ENCODE peak calls at places on chromosomes 6 and 20, in ten cellular contexts. One of them, this sample, is unnamed.

GRCh38 chr6:44563397-44563796 is 175.9 kb downstream of the CDC5L start:
- DNase-seq in caudate nucleus: no peak
- DNase-seq in dorsolateral prefrontal cortex: no peak
- DNase-seq in ELR: no peak
- DNase-seq in omental fat pad: no peak
- DNase-seq in activated T-cell treated with anti-CD3 and anti-CD28 coated beads, Interleukin-2, amount 50 U/mL, for 72 hours: no peak
- DNase-seq in lower leg skin: no peak
- DNase-seq in IMR-90: peak; percentile 8
- DNase-seq in A172: no peak
- DNase-seq in EL: no peak
- DNase-seq in this sample: peak; percentile 76

GRCh38 chr6:10801224-10801848 is 37.0 kb downstream of the MAK start:
- DNase-seq in caudate nucleus: peak; percentile 10
- DNase-seq in dorsolateral prefrontal cortex: peak; percentile 52
- DNase-seq in ELR: peak; percentile 68
- DNase-seq in omental fat pad: peak; percentile 25
- DNase-seq in activated T-cell treated with anti-CD3 and anti-CD28 coated beads, Interleukin-2, amount 50 U/mL, for 72 hours: peak; percentile 64
- DNase-seq in lower leg skin: peak; percentile 86
- DNase-seq in IMR-90: peak; percentile 58
- DNase-seq in A172: peak; percentile 67
- DNase-seq in EL: peak; percentile 65
- DNase-seq in this sample: peak; percentile 44

GRCh38 chr20:5463007-5463686 is 146.4 kb upstream of the PROKR2 start:
- DNase-seq in caudate nucleus: no peak
- DNase-seq in dorsolateral prefrontal cortex: no peak
- DNase-seq in ELR: no peak
- DNase-seq in omental fat pad: no peak
- DNase-seq in activated T-cell treated with anti-CD3 and anti-CD28 coated beads, Interleukin-2, amount 50 U/mL, for 72 hours: no peak
- DNase-seq in lower leg skin: no peak
- DNase-seq in IMR-90: no peak
- DNase-seq in A172: no peak
- DNase-seq in EL: no peak
- DNase-seq in this sample: no peak

GRCh38 chr20:11091496-11091895 is 417.7 kb upstream of the JAG1 start:
- DNase-seq in caudate nucleus: no peak
- DNase-seq in dorsolateral prefrontal cortex: no peak
- DNase-seq in ELR: no peak
- DNase-seq in omental fat pad: no peak
- DNase-seq in activated T-cell treated with anti-CD3 and anti-CD28 coated beads, Interleukin-2, amount 50 U/mL, for 72 hours: no peak
- DNase-seq in lower leg skin: no peak
- DNase-seq in IMR-90: no peak
- DNase-seq in A172: no peak
- DNase-seq in EL: no peak
- DNase-seq in this sample: peak; percentile 28

GRCh38 chr6:54267798-54268197 is 40.4 kb upstream of the TINAG start:
- DNase-seq in caudate nucleus: no peak
- DNase-seq in dorsolateral prefrontal cortex: no peak
- DNase-seq in ELR: peak; percentile 78
- DNase-seq in omental fat pad: no peak
- DNase-seq in activated T-cell treated with anti-CD3 and anti-CD28 coated beads, Interleukin-2, amount 50 U/mL, for 72 hours: no peak
- DNase-seq in lower leg skin: no peak
- DNase-seq in IMR-90: peak; percentile 60
- DNase-seq in A172: peak; percentile 45
- DNase-seq in EL: peak; percentile 51
- DNase-seq in this sample: peak; percentile 65

GRCh38 chr6:169420912-169421543 is 167.4 kb upstream of the THBS2 start:
- DNase-seq in caudate nucleus: no peak
- DNase-seq in dorsolateral prefrontal cortex: no peak
- DNase-seq in ELR: no peak
- DNase-seq in omental fat pad: no peak
- DNase-seq in activated T-cell treated with anti-CD3 and anti-CD28 coated beads, Interleukin-2, amount 50 U/mL, for 72 hours: peak; percentile 10
- DNase-seq in lower leg skin: no peak
- DNase-seq in IMR-90: peak; percentile 18
- DNase-seq in A172: no peak
- DNase-seq in EL: no peak
- DNase-seq in this sample: peak; percentile 36

GRCh38 chr6:104689551-104690205 is 170.0 kb downstream of the HACE1 start:
- DNase-seq in caudate nucleus: no peak
- DNase-seq in dorsolateral prefrontal cortex: no peak
- DNase-seq in ELR: peak; percentile 76
- DNase-seq in omental fat pad: no peak
- DNase-seq in activated T-cell treated with anti-CD3 and anti-CD28 coated beads, Interleukin-2, amount 50 U/mL, for 72 hours: no peak
- DNase-seq in lower leg skin: no peak
- DNase-seq in IMR-90: peak; percentile 28
- DNase-seq in A172: no peak
- DNase-seq in EL: peak; percentile 81
- DNase-seq in this sample: peak; percentile 63

GRCh38 chr20:18839507-18840247 is 26.1 kb downstream of the SCP2D1 start:
- DNase-seq in caudate nucleus: no peak
- DNase-seq in dorsolateral prefrontal cortex: no peak
- DNase-seq in ELR: no peak
- DNase-seq in omental fat pad: no peak
- DNase-seq in activated T-cell treated with anti-CD3 and anti-CD28 coated beads, Interleukin-2, amount 50 U/mL, for 72 hours: no peak
- DNase-seq in lower leg skin: no peak
- DNase-seq in IMR-90: no peak
- DNase-seq in A172: peak; percentile 87
- DNase-seq in EL: no peak
- DNase-seq in this sample: no peak

GRCh38 chr6:42419490-42420280 is 32.0 kb downstream of the TRERF1 start:
- DNase-seq in caudate nucleus: no peak
- DNase-seq in dorsolateral prefrontal cortex: no peak
- DNase-seq in ELR: no peak
- DNase-seq in omental fat pad: no peak
- DNase-seq in activated T-cell treated with anti-CD3 and anti-CD28 coated beads, Interleukin-2, amount 50 U/mL, for 72 hours: no peak
- DNase-seq in lower leg skin: no peak
- DNase-seq in IMR-90: no peak
- DNase-seq in A172: no peak
- DNase-seq in EL: no peak
- DNase-seq in this sample: no peak

GRCh38 chr6:57173056-57173885 is 1.1 kb downstream of the BAG2 start:
- DNase-seq in caudate nucleus: no peak
- DNase-seq in dorsolateral prefrontal cortex: no peak
- DNase-seq in ELR: peak; percentile 67
- DNase-seq in omental fat pad: no peak
- DNase-seq in activated T-cell treated with anti-CD3 and anti-CD28 coated beads, Interleukin-2, amount 50 U/mL, for 72 hours: peak; percentile 26
- DNase-seq in lower leg skin: no peak
- DNase-seq in IMR-90: peak; percentile 24
- DNase-seq in A172: peak; percentile 27
- DNase-seq in EL: peak; percentile 54
- DNase-seq in this sample: peak; percentile 41

GRCh38 chr6:52925919-52926792 is 16.7 kb upstream of the GSTA3 start:
- DNase-seq in caudate nucleus: no peak
- DNase-seq in dorsolateral prefrontal cortex: no peak
- DNase-seq in ELR: no peak
- DNase-seq in omental fat pad: no peak
- DNase-seq in activated T-cell treated with anti-CD3 and anti-CD28 coated beads, Interleukin-2, amount 50 U/mL, for 72 hours: no peak
- DNase-seq in lower leg skin: no peak
- DNase-seq in IMR-90: no peak
- DNase-seq in A172: no peak
- DNase-seq in EL: no peak
- DNase-seq in this sample: no peak

GRCh38 chr6:21748343-21749063 is 155.0 kb downstream of the SOX4 start:
- DNase-seq in caudate nucleus: no peak
- DNase-seq in dorsolateral prefrontal cortex: no peak
- DNase-seq in ELR: no peak
- DNase-seq in omental fat pad: no peak
- DNase-seq in activated T-cell treated with anti-CD3 and anti-CD28 coated beads, Interleukin-2, amount 50 U/mL, for 72 hours: no peak
- DNase-seq in lower leg skin: no peak
- DNase-seq in IMR-90: peak; percentile 61
- DNase-seq in A172: no peak
- DNase-seq in EL: peak; percentile 23
- DNase-seq in this sample: peak; percentile 74

GRCh38 chr6:84103029-84103428 is 69.5 kb downstream of the MRAP2 start:
- DNase-seq in caudate nucleus: no peak
- DNase-seq in dorsolateral prefrontal cortex: no peak
- DNase-seq in ELR: peak; percentile 4
- DNase-seq in omental fat pad: no peak
- DNase-seq in activated T-cell treated with anti-CD3 and anti-CD28 coated beads, Interleukin-2, amount 50 U/mL, for 72 hours: no peak
- DNase-seq in lower leg skin: no peak
- DNase-seq in IMR-90: peak; percentile 24
- DNase-seq in A172: no peak
- DNase-seq in EL: peak; percentile 59
- DNase-seq in this sample: peak; percentile 2

GRCh38 chr20:49811825-49812462 is 684 bp upstream of the SLC9A8 start:
- DNase-seq in caudate nucleus: no peak
- DNase-seq in dorsolateral prefrontal cortex: no peak
- DNase-seq in ELR: peak; percentile 87
- DNase-seq in omental fat pad: no peak
- DNase-seq in activated T-cell treated with anti-CD3 and anti-CD28 coated beads, Interleukin-2, amount 50 U/mL, for 72 hours: no peak
- DNase-seq in lower leg skin: no peak
- DNase-seq in IMR-90: peak; percentile 63
- DNase-seq in A172: peak; percentile 62
- DNase-seq in EL: peak; percentile 70
- DNase-seq in this sample: peak; percentile 40

GRCh38 chr20:63958471-63958870 is 2.3 kb upstream of the UCKL1 start:
- DNase-seq in caudate nucleus: no peak
- DNase-seq in dorsolateral prefrontal cortex: no peak
- DNase-seq in ELR: no peak
- DNase-seq in omental fat pad: no peak
- DNase-seq in activated T-cell treated with anti-CD3 and anti-CD28 coated beads, Interleukin-2, amount 50 U/mL, for 72 hours: no peak
- DNase-seq in lower leg skin: no peak
- DNase-seq in IMR-90: no peak
- DNase-seq in A172: no peak
- DNase-seq in EL: no peak
- DNase-seq in this sample: no peak

GRCh38 chr6:115398607-115399006 is 662.1 kb downstream of the FRK start:
- DNase-seq in caudate nucleus: no peak
- DNase-seq in dorsolateral prefrontal cortex: no peak
- DNase-seq in ELR: no peak
- DNase-seq in omental fat pad: no peak
- DNase-seq in activated T-cell treated with anti-CD3 and anti-CD28 coated beads, Interleukin-2, amount 50 U/mL, for 72 hours: no peak
- DNase-seq in lower leg skin: no peak
- DNase-seq in IMR-90: no peak
- DNase-seq in A172: no peak
- DNase-seq in EL: no peak
- DNase-seq in this sample: no peak

GRCh38 chr6:84581494-84582259 is 182.7 kb downstream of the TBX18 start:
- DNase-seq in caudate nucleus: no peak
- DNase-seq in dorsolateral prefrontal cortex: no peak
- DNase-seq in ELR: peak; percentile 73
- DNase-seq in omental fat pad: no peak
- DNase-seq in activated T-cell treated with anti-CD3 and anti-CD28 coated beads, Interleukin-2, amount 50 U/mL, for 72 hours: no peak
- DNase-seq in lower leg skin: no peak
- DNase-seq in IMR-90: peak; percentile 73
- DNase-seq in A172: peak; percentile 55
- DNase-seq in EL: peak; percentile 71
- DNase-seq in this sample: peak; percentile 96

GRCh38 chr6:35087361-35088280 is 53.5 kb downstream of the TCP11 start:
- DNase-seq in caudate nucleus: no peak
- DNase-seq in dorsolateral prefrontal cortex: no peak
- DNase-seq in ELR: no peak
- DNase-seq in omental fat pad: no peak
- DNase-seq in activated T-cell treated with anti-CD3 and anti-CD28 coated beads, Interleukin-2, amount 50 U/mL, for 72 hours: no peak
- DNase-seq in lower leg skin: peak; percentile 81
- DNase-seq in IMR-90: no peak
- DNase-seq in A172: no peak
- DNase-seq in EL: no peak
- DNase-seq in this sample: no peak

GRCh38 chr6:33123732-33124524 is 48.1 kb downstream of the HLA-DPB1 start:
- DNase-seq in caudate nucleus: no peak
- DNase-seq in dorsolateral prefrontal cortex: no peak
- DNase-seq in ELR: peak; percentile 65
- DNase-seq in omental fat pad: no peak
- DNase-seq in activated T-cell treated with anti-CD3 and anti-CD28 coated beads, Interleukin-2, amount 50 U/mL, for 72 hours: peak; percentile 39
- DNase-seq in lower leg skin: peak; percentile 21
- DNase-seq in IMR-90: peak; percentile 30
- DNase-seq in A172: peak; percentile 58
- DNase-seq in EL: peak; percentile 28
- DNase-seq in this sample: peak; percentile 32

GRCh38 chr20:48614593-48615274 is 213.1 kb downstream of the PREX1 start:
- DNase-seq in caudate nucleus: no peak
- DNase-seq in dorsolateral prefrontal cortex: no peak
- DNase-seq in ELR: no peak
- DNase-seq in omental fat pad: peak; percentile 18
- DNase-seq in activated T-cell treated with anti-CD3 and anti-CD28 coated beads, Interleukin-2, amount 50 U/mL, for 72 hours: no peak
- DNase-seq in lower leg skin: no peak
- DNase-seq in IMR-90: no peak
- DNase-seq in A172: no peak
- DNase-seq in EL: no peak
- DNase-seq in this sample: no peak

GRCh38 chr20:61801857-61802442 is 263.7 kb downstream of the TAF4 start:
- DNase-seq in caudate nucleus: no peak
- DNase-seq in dorsolateral prefrontal cortex: no peak
- DNase-seq in ELR: no peak
- DNase-seq in omental fat pad: no peak
- DNase-seq in activated T-cell treated with anti-CD3 and anti-CD28 coated beads, Interleukin-2, amount 50 U/mL, for 72 hours: no peak
- DNase-seq in lower leg skin: no peak
- DNase-seq in IMR-90: no peak
- DNase-seq in A172: no peak
- DNase-seq in EL: no peak
- DNase-seq in this sample: no peak

GRCh38 chr6:35063701-35064507 is 77.2 kb downstream of the TCP11 start:
- DNase-seq in caudate nucleus: no peak
- DNase-seq in dorsolateral prefrontal cortex: no peak
- DNase-seq in ELR: no peak
- DNase-seq in omental fat pad: no peak
- DNase-seq in activated T-cell treated with anti-CD3 and anti-CD28 coated beads, Interleukin-2, amount 50 U/mL, for 72 hours: no peak
- DNase-seq in lower leg skin: no peak
- DNase-seq in IMR-90: no peak
- DNase-seq in A172: no peak
- DNase-seq in EL: no peak
- DNase-seq in this sample: no peak

GRCh38 chr20:6053064-6053775 is 640 bp downstream of the LRRN4 start:
- DNase-seq in caudate nucleus: no peak
- DNase-seq in dorsolateral prefrontal cortex: no peak
- DNase-seq in ELR: no peak
- DNase-seq in omental fat pad: no peak
- DNase-seq in activated T-cell treated with anti-CD3 and anti-CD28 coated beads, Interleukin-2, amount 50 U/mL, for 72 hours: no peak
- DNase-seq in lower leg skin: peak; percentile 68
- DNase-seq in IMR-90: no peak
- DNase-seq in A172: peak; percentile 24
- DNase-seq in EL: peak; percentile 15
- DNase-seq in this sample: no peak

This sample was measured in iris pigment epithelial cell.